ENCODE peak calls at places on chromosomes 16 and 17, in five cellular contexts. L is heart left ventricle; S is brain microvascular endothelial cell; N is hepatocyte; Y is CD8-positive, alpha-beta T cell. B is an unnamed sample.

GRCh38 chr16:17917316-17918019 is 419.1 kb downstream of the NPIPA8 start:
- DNase-seq in L (no peak), S (no peak), N (peak; percentile 19), Y (no peak), B (no peak)

GRCh38 chr17:16250635-16251034 is 33.6 kb downstream of the PIGL start:
- DNase-seq in L (no peak), S (no peak), N (peak; percentile 32), Y (no peak), B (peak; percentile 28)

GRCh38 chr17:49266233-49266632 is 35.6 kb upstream of the PHOSPHO1 start:
- DNase-seq in L (no peak), S (no peak), N (no peak), Y (no peak), B (no peak)

GRCh38 chr17:67433248-67433924 is 56.3 kb downstream of the PITPNC1 start:
- DNase-seq in L (no peak), S (no peak), N (no peak), Y (no peak), B (no peak)

GRCh38 chr17:35735036-35735805 is 3.8 kb downstream of the RASL10B start:
- DNase-seq in L (no peak), S (no peak), N (no peak), Y (no peak), B (no peak)

GRCh38 chr17:43114101-43114691 is 11.0 kb downstream of the BRCA1 start:
- DNase-seq in L (no peak), S (no peak), N (peak; percentile 27), Y (no peak), B (no peak)

GRCh38 chr16:3945751-3946603 is 65.5 kb upstream of the CREBBP start:
- DNase-seq in L (no peak), S (peak; percentile 98), N (peak; percentile 85), Y (no peak), B (peak; percentile 98)

GRCh38 chr16:69217433-69217832 is 30.5 kb downstream of the SNTB2 start:
- DNase-seq in L (no peak), S (peak; percentile 70), N (peak; percentile 40), Y (no peak), B (peak; percentile 73)

GRCh38 chr16:90008708-90009145 is 10.5 kb downstream of the DBNDD1 start:
- DNase-seq in L (no peak), S (no peak), N (no peak), Y (peak; percentile 68), B (peak; percentile 22)

GRCh38 chr17:7035591-7036368 is at the start of gene SLC16A13:
- DNase-seq in L (peak; percentile 97), S (peak; percentile 94), N (peak; percentile 99), Y (peak; percentile 97), B (peak; percentile 92)

GRCh38 chr17:64331946-64332493 is 58.6 kb downstream of the PECAM1 start:
- DNase-seq in L (no peak), S (peak; percentile 5), N (no peak), Y (no peak), B (no peak)

GRCh38 chr16:27171584-27171983 is 31.7 kb upstream of the KDM8 start:
- DNase-seq in L (no peak), S (no peak), N (no peak), Y (no peak), B (no peak)

GRCh38 chr16:27174798-27175197 is 28.5 kb upstream of the KDM8 start:
- DNase-seq in L (no peak), S (peak; percentile 73), N (peak; percentile 68), Y (no peak), B (no peak)

GRCh38 chr16:27177031-27177774 is 26.1 kb upstream of the KDM8 start:
- DNase-seq in L (no peak), S (peak; percentile 72), N (no peak), Y (no peak), B (peak; percentile 63)

GRCh38 chr16:27175888-27176287 is 27.4 kb upstream of the KDM8 start:
- DNase-seq in L (no peak), S (no peak), N (no peak), Y (no peak), B (no peak)

DNA sequence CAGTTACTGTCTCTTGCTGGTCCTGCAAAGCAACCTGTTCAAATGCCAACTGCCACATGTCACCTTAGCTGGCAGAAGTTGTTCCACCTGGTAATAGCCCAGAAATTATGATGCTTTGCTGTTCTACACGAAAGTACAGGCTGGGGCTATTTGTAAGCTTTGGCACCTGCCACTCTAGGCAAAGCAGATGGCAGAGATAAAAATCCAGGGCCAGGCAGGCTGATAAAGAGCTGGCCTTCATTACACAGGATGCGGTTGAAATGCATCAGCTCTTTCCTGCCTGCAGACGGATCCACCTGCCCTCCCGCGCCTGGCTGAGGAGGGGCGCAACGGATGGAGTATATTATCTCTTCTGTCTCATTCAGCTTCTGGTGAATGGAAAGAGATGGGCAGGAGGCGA is 29.3 kb upstream of the KDM8 start:
- DNase-seq in L (no peak), S (no peak), N (no peak), Y (peak; percentile 55), B (no peak)
- TF ChIP-seq CTCF in L (no peak), S (no peak), N (no peak), Y (no peak), B (no peak)

DNA sequence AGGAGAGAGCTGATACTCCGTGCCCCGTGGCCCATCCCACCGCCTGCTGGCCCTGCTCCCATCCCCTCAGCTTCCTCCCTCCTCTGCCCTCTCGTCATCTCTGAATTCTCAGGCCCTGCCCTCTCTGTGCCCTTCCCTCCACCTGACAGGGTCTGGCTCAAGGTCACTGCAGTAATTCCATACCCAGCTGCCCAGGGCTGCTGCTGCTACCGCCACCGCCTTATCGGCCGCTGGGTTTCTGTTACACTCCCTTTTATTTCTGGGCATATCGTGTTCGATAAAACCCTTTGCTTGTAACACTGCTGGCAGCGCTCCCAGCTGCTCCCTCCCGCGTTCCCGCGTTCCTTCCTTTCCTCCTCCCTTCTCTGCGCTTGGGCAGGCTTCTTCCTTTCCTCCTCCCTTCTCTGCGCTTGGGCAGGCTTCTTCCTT is 1.2 kb downstream of the EPN3 start:
- DNase-seq in L (peak; percentile 82), S (peak; percentile 9), N (peak; percentile 61), Y (no peak), B (no peak)
- H3K4me3 ChIP-seq in L (peak overlapping the region; percentile 45), S (no peak overlapping the region), N (no peak overlapping the region), Y (no peak overlapping the region), B (no peak overlapping the region)

GRCh38 chr17:28900986-28901726 is 1.7 kb downstream of the DHRS13 start:
- DNase-seq in L (no peak), S (no peak), N (peak; percentile 28), Y (no peak), B (no peak)

GRCh38 chr17:28899212-28899815 is 1.8 kb upstream of the FLOT2 start:
- DNase-seq in L (no peak), S (no peak), N (no peak), Y (no peak), B (no peak)

GRCh38 chr17:28904800-28905199 is 1.9 kb upstream of the DHRS13 start:
- DNase-seq in L (no peak), S (no peak), N (no peak), Y (no peak), B (no peak)

GRCh38 chr17:28902819-28903545 is at the start of gene DHRS13:
- DNase-seq in L (peak; percentile 96), S (peak; percentile 68), N (peak; percentile 98), Y (peak; percentile 97), B (peak; percentile 82)

GRCh38 chr17:28901866-28902818 is 737 bp downstream of the DHRS13 start:
- DNase-seq in L (no peak), S (no peak), N (peak; percentile 75), Y (peak; percentile 60), B (no peak)
- TF ChIP-seq CTCF in L (no peak), S (no peak), N (no peak), Y (no peak), B (no peak)

GRCh38 chr16:50272687-50273381 is 6.5 kb downstream of the ADCY7 start:
- DNase-seq in L (peak; percentile 35), S (no peak), N (no peak), Y (no peak), B (no peak)
- H3K4me3 ChIP-seq in L (no peak overlapping the region), S (no peak overlapping the region), N (no peak overlapping the region), Y (peak overlapping the region; percentile 80), B (no peak overlapping the region)

GRCh38 chr16:2785101-2785991 is 2.0 kb downstream of the PRSS33 start:
- DNase-seq in L (no peak), S (no peak), N (no peak), Y (peak; percentile 42), B (no peak)
- TF ChIP-seq CTCF in L (no peak), S (peak; percentile 24), N (no peak), Y (peak; percentile 28), B (no peak)

GRCh38 chr17:53765609-53766008 is 57.1 kb upstream of the KIF2B start:
- DNase-seq in L (no peak), S (no peak), N (no peak), Y (no peak), B (no peak)
- H3K4me3 ChIP-seq in L (no peak overlapping the region), S (no peak overlapping the region), N (no peak overlapping the region), Y (no peak overlapping the region), B (no peak overlapping the region)

DNA sequence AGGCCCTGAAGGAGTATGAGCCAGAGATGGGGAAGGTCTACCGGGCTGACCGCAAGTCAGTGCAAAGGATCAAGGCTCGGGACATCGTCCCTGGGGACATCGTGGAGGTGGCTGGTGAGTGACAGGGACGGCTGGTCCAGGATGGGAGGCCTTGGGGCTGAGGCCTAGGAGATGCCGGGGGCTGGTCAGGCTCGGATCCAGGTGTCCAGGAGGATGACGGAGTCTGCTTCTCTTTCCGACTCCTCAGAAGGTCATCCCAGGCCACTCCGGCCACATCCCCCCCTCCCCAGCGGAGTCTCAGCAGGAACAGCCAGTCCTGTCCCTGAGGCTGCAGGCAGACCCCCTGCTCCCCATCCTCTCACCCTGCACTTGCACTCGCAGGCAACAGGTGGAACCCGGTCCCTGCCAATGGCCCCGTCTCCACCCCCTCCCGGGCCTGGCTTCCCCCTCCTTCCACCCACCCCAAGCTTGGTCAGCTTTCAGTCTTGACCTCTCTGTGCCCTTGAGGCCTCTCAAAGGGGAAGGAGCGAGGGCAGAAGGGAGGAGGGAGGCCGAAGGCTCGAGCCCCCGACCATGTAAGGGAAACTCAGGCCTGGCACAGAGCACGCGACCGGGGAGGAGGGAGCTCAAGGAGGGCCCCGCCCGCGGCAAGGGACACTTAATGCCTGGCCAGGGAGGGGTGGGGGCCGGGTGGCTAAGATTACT is 4.3 kb downstream of the ATP2A1 start:
- DNase-seq in L (no peak), S (no peak), N (no peak), Y (no peak), B (no peak)
- TF ChIP-seq CTCF in L (no peak), S (no peak), N (no peak), Y (no peak), B (no peak)

DNA sequence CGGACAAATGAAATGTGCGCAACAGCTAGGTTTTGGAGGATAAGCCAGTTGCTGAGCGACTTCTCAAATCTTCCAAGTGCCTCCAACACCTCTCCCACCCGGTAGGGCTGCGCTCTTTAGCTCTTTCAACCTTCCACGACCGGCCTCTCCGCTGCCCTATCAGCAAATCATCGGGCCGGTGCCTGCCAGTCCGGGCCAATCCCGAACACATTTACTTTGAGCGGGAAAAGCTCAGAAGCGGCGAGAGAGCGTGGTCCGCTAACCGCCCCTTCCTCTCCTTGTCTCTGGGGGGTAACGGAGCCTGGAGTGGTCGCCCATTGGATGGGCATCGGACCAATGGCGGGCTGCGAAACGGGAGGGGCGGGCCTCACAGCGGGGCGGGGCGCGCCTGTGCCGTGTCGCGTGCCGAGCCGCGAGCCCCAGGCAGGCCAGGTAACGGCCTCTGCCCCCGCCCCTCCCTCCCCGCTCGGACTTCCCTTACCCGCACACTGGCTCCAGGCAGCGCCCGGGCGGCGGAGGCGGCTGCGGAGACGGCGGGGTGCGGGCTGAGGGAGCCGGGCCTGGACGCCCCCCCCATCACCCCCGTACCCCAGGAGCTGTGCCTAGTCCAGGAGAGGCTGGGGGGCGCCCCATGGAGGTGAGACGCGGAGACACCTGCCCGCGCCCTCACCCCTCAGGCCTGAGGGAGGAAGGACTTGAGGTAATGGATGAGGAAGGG is at the start of gene MEIOC:
- DNase-seq in L (no peak), S (peak; percentile 7), N (peak; percentile 33), Y (peak; percentile 21), B (peak; percentile 9)
- H3K4me3 ChIP-seq in L (peak within 1 kb of the TSS; percentile 12), S (peak within 1 kb of the TSS; percentile 22), N (no peak within 1 kb of the TSS), Y (no peak within 1 kb of the TSS), B (peak within 1 kb of the TSS; percentile 15)

B was measured in astrocyte of the spinal cord.